ENCODE peak calls at places on chromosomes 7 and 10, in six cellular contexts. H is psoas muscle; Q is cardiac septum; J is cardiac fibroblast; L is iPS-NIHi11; G is activated CD8-positive, alpha-beta memory T cell treated with anti-CD3 and anti-CD28 coated beads for 48 hours. A is an unnamed sample.

GRCh38 chr10:71868192-71868697 is 17.2 kb upstream of the PSAP start:
- DNase-seq in Q (peak; percentile 81), H (peak; percentile 72), L (no peak), G (no peak), J (peak; percentile 89), A (no peak)

GRCh38 chr7:73376671-73377412 is 48.9 kb downstream of the FKBP6 start:
- DNase-seq in H (no peak), J (no peak), G (no peak), Q (no peak), L (peak; percentile 2), A (no peak)

GRCh38 chr7:116598846-116599245 is 73.2 kb upstream of the MET start:
- DNase-seq in J (no peak), G (no peak), Q (no peak), H (no peak), L (no peak), A (no peak)

GRCh38 chr10:97687785-97688781 is 1.0 kb upstream of the AVPI1 start:
- DNase-seq in H (peak; percentile 46), J (peak; percentile 79), G (no peak), Q (no peak), L (no peak), A (no peak)

GRCh38 chr7:41333506-41333905 is 369.4 kb downstream of the INHBA start:
- DNase-seq in J (peak; percentile 89), G (no peak), H (no peak), L (no peak), Q (no peak), A (no peak)

GRCh38 chr10:128642502-128642901 is 516.3 kb upstream of the MKI67 start:
- DNase-seq in G (no peak), J (no peak), Q (no peak), H (no peak), L (no peak), A (no peak)

GRCh38 chr10:124022066-124022465 is 71.3 kb downstream of the CHST15 start:
- DNase-seq in Q (no peak), J (no peak), G (no peak), L (no peak), H (no peak), A (no peak)

GRCh38 chr7:44881610-44882009 is 3.7 kb downstream of the PURB start:
- DNase-seq in G (no peak), J (peak; percentile 77), L (no peak), Q (no peak), H (no peak), A (no peak)

GRCh38 chr7:92133737-92134270 is 473 bp downstream of the CYP51A1 start:
- DNase-seq in Q (peak; percentile 85), L (peak; percentile 80), H (peak; percentile 74), J (peak; percentile 62), G (peak; percentile 38), A (peak; percentile 18)

GRCh38 chr7:43872401-43873165 is 3.3 kb upstream of the MRPS24 start:
- DNase-seq in L (no peak), J (peak; percentile 90), G (no peak), Q (no peak), H (peak; percentile 57), A (no peak)

GRCh38 chr7:126499481-126499880 is 753.3 kb downstream of the GRM8 start:
- DNase-seq in Q (no peak), L (no peak), J (no peak), G (no peak), H (no peak), A (no peak)

GRCh38 chr10:17453377-17454091 is 861 bp downstream of the ST8SIA6 start:
- DNase-seq in L (peak; percentile 64), Q (no peak), H (peak; percentile 25), G (no peak), J (peak; percentile 18), A (peak; percentile 22)

GRCh38 chr7:117325836-117326235 is 3.0 kb upstream of the WNT2 start:
- DNase-seq in J (peak; percentile 45), L (no peak), H (no peak), Q (no peak), G (no peak), A (no peak)

GRCh38 chr10:25047902-25048301 is 31.5 kb downstream of the THNSL1 start:
- DNase-seq in L (no peak), J (peak; percentile 83), H (no peak), Q (no peak), G (no peak), A (no peak)

GRCh38 chr7:93156884-93157283 is 8.7 kb upstream of the SAMD9L start:
- DNase-seq in H (no peak), L (no peak), Q (no peak), J (peak; percentile 19), G (no peak), A (no peak)

GRCh38 chr7:107186242-107186641 is 17.4 kb downstream of the HBP1 start:
- DNase-seq in H (no peak), G (no peak), J (peak; percentile 46), L (no peak), Q (no peak), A (no peak)

GRCh38 chr10:74738052-74738451 is 88.3 kb upstream of the KAT6B start:
- DNase-seq in H (no peak), G (no peak), Q (no peak), J (peak; percentile 23), L (no peak), A (no peak)

GRCh38 chr7:37986780-37987380 is 66.4 kb downstream of the EPDR1 start:
- DNase-seq in G (no peak), Q (no peak), L (peak; percentile 14), H (no peak), J (peak; percentile 27), A (no peak)

GRCh38 chr10:30728786-30729185 is 99.2 kb upstream of the LYZL2 start:
- DNase-seq in Q (no peak), G (no peak), L (no peak), J (no peak), H (no peak), A (no peak)

GRCh38 chr10:128173383-128173782 is 47.2 kb upstream of the MKI67 start:
- DNase-seq in H (no peak), Q (no peak), L (no peak), G (no peak), J (peak; percentile 48), A (no peak)

GRCh38 chr7:107169120-107170050 is 582 bp downstream of the HBP1 start:
- DNase-seq in Q (peak; percentile 99), H (peak; percentile 97), J (peak; percentile 98), G (peak; percentile 81), L (peak; percentile 86), A (peak; percentile 74)

GRCh38 chr10:90846746-90847145 is 11.1 kb downstream of the HTR7 start:
- DNase-seq in Q (no peak), H (no peak), G (no peak), J (peak; percentile 65), L (no peak), A (no peak)

GRCh38 chr7:84455788-84456187 is 261.2 kb upstream of the SEMA3A start:
- DNase-seq in H (no peak), J (peak; percentile 36), L (no peak), Q (no peak), G (no peak), A (no peak)

GRCh38 chr7:103637080-103637479 is 191.1 kb upstream of the SLC26A5 start:
- DNase-seq in G (no peak), H (no peak), Q (no peak), L (no peak), J (peak; percentile 97), A (no peak)

GRCh38 chr10:71835671-71836593 is 15.1 kb downstream of the PSAP start:
- DNase-seq in H (peak; percentile 72), G (no peak), L (no peak), J (peak; percentile 98), Q (no peak), A (no peak)

GRCh38 chr10:95408148-95408930 is 117.5 kb upstream of the PDLIM1 start:
- DNase-seq in Q (peak; percentile 50), G (no peak), J (no peak), L (no peak), H (no peak), A (no peak)

GRCh38 chr10:10869592-10869991 is 148.1 kb upstream of the CELF2 start:
- DNase-seq in L (no peak), H (no peak), J (peak; percentile 63), G (no peak), Q (no peak), A (no peak)

GRCh38 chr10:102368072-102368471 is 27.4 kb upstream of the NFKB2 start:
- DNase-seq in H (no peak), J (no peak), G (no peak), Q (no peak), L (no peak), A (no peak)

GRCh38 chr7:155584763-155585531 is 38.6 kb upstream of the CNPY1 start:
- DNase-seq in J (peak; percentile 21), G (no peak), Q (peak; percentile 68), H (no peak), L (peak; percentile 33), A (no peak)

GRCh38 chr7:66070222-66070621 is 5.4 kb upstream of the ASL start:
- DNase-seq in G (no peak), J (no peak), L (no peak), Q (no peak), H (no peak), A (no peak)

A was measured in activated effector memory CD4-positive, alpha-beta T cell treated with Interleukin-2 at 50 U/mL for 16 hours.